ENCODE peak calls at places on chromosomes 12 and 14, in nine cellular contexts. P is choroid plexus epithelial cell, G is esophagus squamous epithelium, R is testis, H is lower leg skin, T is vagina, M is PC-3, X is foreskin fibroblast, F is A549. W is an unnamed sample.

GRCh38 chr14:23984891-23985607 is 3.7 kb upstream of the DHRS4L2 start:
- DNase-seq in M (peak), P (peak), H (no peak), G (no peak), T (no peak), R (no peak), F (peak), X (peak), W (no peak)

GRCh38 chr14:53748691-53749090 is 207.9 kb downstream of the BMP4 start:
- DNase-seq in P (no peak), G (no peak), X (no peak), R (no peak), H (no peak), M (no peak), F (no peak), T (no peak), W (no peak)

GRCh38 chr12:73421832-73422231 is 1115.8 kb upstream of the ATXN7L3B start:
- DNase-seq in P (peak), X (no peak), R (no peak), F (no peak), H (no peak), M (peak), T (no peak), G (no peak), W (peak)

GRCh38 chr12:121132601-121133481 is at the start of gene P2RX7:
- DNase-seq in X (peak), R (peak), H (peak), M (peak), G (no peak), P (peak), T (no peak), F (peak), W (peak)

GRCh38 chr14:96243785-96244184 is 12.2 kb upstream of the BDKRB1 start:
- DNase-seq in T (no peak), X (no peak), H (no peak), M (no peak), R (no peak), G (no peak), P (no peak), F (no peak), W (no peak)

GRCh38 chr14:101965796-101966718 is 1.7 kb downstream of the DYNC1H1 start:
- DNase-seq in T (no peak), G (no peak), F (peak), X (no peak), P (peak), H (peak), R (no peak), M (peak), W (no peak)

GRCh38 chr12:108884116-108885012 is 4.5 kb downstream of the DAO start:
- DNase-seq in M (peak), T (no peak), F (peak), R (peak), X (no peak), P (peak), G (no peak), H (no peak), W (no peak)

GRCh38 chr14:106690333-106690891 is 1164.0 kb downstream of the TMEM121 start:
- DNase-seq in M (no peak), X (no peak), P (no peak), T (no peak), H (no peak), F (no peak), R (no peak), G (no peak), W (no peak)

GRCh38 chr12:102824218-102824835 is 92.7 kb downstream of the PAH start:
- DNase-seq in H (peak), P (peak), F (peak), R (peak), G (no peak), M (peak), X (peak), T (no peak), W (no peak)

GRCh38 chr14:51219473-51220448 is 20.3 kb upstream of the TMX1 start:
- DNase-seq in H (no peak), T (no peak), M (peak), X (no peak), R (peak), G (no peak), P (peak), F (peak), W (no peak)

GRCh38 chr12:39368096-39368495 is 74.8 kb downstream of the KIF21A start:
- DNase-seq in R (no peak), M (peak), H (no peak), X (peak), F (peak), T (no peak), G (no peak), P (no peak), W (no peak)

GRCh38 chr12:26806556-26806955 is 26.4 kb downstream of the ITPR2 start:
- DNase-seq in X (no peak), P (no peak), F (no peak), R (no peak), M (no peak), T (no peak), H (no peak), G (no peak), W (no peak)

GRCh38 chr14:64696355-64696844 is 7.8 kb upstream of the PLEKHG3 start:
- DNase-seq in P (no peak), T (no peak), G (no peak), R (no peak), M (no peak), X (no peak), H (peak), F (no peak), W (peak)

GRCh38 chr14:68405959-68406358 is 386.9 kb downstream of the ZFP36L1 start:
- DNase-seq in P (peak), M (peak), T (no peak), R (no peak), G (no peak), F (no peak), X (peak), H (no peak), W (no peak)

GRCh38 chr14:105493921-105494605 is 3.0 kb downstream of the TEDC1 start:
- DNase-seq in G (no peak), P (no peak), H (peak), M (no peak), F (peak), X (no peak), T (no peak), R (no peak), W (no peak)

GRCh38 chr14:51398898-51399297 is 158.9 kb downstream of the TMX1 start:
- DNase-seq in T (no peak), F (peak), P (peak), X (peak), G (no peak), M (peak), H (no peak), R (no peak), W (peak)

GRCh38 chr12:110109037-110109836 is 14.9 kb upstream of the IFT81 start:
- DNase-seq in G (no peak), R (peak), M (peak), P (peak), F (peak), T (no peak), H (peak), X (peak), W (peak)

GRCh38 chr14:77099425-77100167 is 1.5 kb downstream of the CIPC start:
- DNase-seq in X (peak), P (peak), F (no peak), T (no peak), R (peak), M (peak), G (no peak), H (no peak), W (no peak)

GRCh38 chr14:81506512-81506911 is 27.1 kb downstream of the SEL1L start:
- DNase-seq in X (no peak), G (no peak), F (no peak), T (no peak), M (no peak), R (no peak), H (no peak), P (no peak), W (no peak)

GRCh38 chr14:81511110-81511900 is 22.3 kb downstream of the SEL1L start:
- DNase-seq in F (no peak), T (no peak), X (no peak), P (no peak), G (no peak), R (no peak), H (no peak), M (no peak), W (no peak)

GRCh38 chr14:81504864-81505263 is 28.8 kb downstream of the SEL1L start:
- DNase-seq in H (no peak), F (no peak), P (no peak), G (no peak), T (no peak), M (no peak), X (no peak), R (no peak), W (no peak)

GRCh38 chr14:81509321-81509720 is 24.3 kb downstream of the SEL1L start:
- DNase-seq in F (no peak), M (no peak), X (no peak), H (no peak), P (no peak), R (no peak), T (no peak), G (no peak), W (no peak)

GRCh38 chr14:81509838-81510452 is 23.7 kb downstream of the SEL1L start:
- DNase-seq in T (no peak), M (no peak), R (no peak), F (no peak), G (no peak), P (peak), H (no peak), X (no peak), W (no peak)
- TF ChIP-seq CTCF in T (no peak), M (no peak), R (no peak), F (no peak), G (no peak), P (no peak), H (no peak), X (no peak), W (no peak)

GRCh38 chr14:74476107-74476506 is 17.0 kb downstream of the NPC2 start:
- DNase-seq in X (no peak), P (no peak), F (no peak), R (peak), T (no peak), G (no peak), H (no peak), M (no peak), W (no peak)

GRCh38 chr14:74476607-74477006 is 16.5 kb downstream of the NPC2 start:
- DNase-seq in R (no peak), P (no peak), G (no peak), X (no peak), M (no peak), H (no peak), F (no peak), T (no peak), W (no peak)

GRCh38 chr14:74472590-74472989 is 20.5 kb downstream of the NPC2 start:
- DNase-seq in P (no peak), R (no peak), M (no peak), H (no peak), X (no peak), T (no peak), F (no peak), G (no peak), W (no peak)

GRCh38 chr14:74474376-74474775 is 18.7 kb downstream of the NPC2 start:
- DNase-seq in H (no peak), G (no peak), F (no peak), R (no peak), M (no peak), T (no peak), P (no peak), X (no peak), W (no peak)

GRCh38 chr14:74475678-74476077 is 17.4 kb downstream of the NPC2 start:
- DNase-seq in H (no peak), X (peak), F (no peak), G (no peak), T (no peak), M (peak), P (peak), R (no peak), W (peak)
- TF ChIP-seq CTCF in H (no peak), X (no peak), F (no peak), G (no peak), T (no peak), M (no peak), P (no peak), R (no peak), W (no peak)

GRCh38 chr12:4743046-4743445 is 22.8 kb downstream of the GALNT8 start:
- DNase-seq in G (no peak), H (no peak), T (no peak), X (no peak), R (no peak), P (no peak), M (no peak), F (no peak), W (no peak)
- TF ChIP-seq CTCF in G (no peak), H (no peak), T (no peak), X (no peak), R (no peak), P (no peak), M (no peak), F (no peak), W (no peak)

GRCh38 chr12:19179986-19180385 is 50.5 kb downstream of the PLEKHA5 start:
- DNase-seq in P (no peak), T (no peak), X (no peak), M (no peak), G (no peak), F (no peak), R (no peak), H (no peak), W (no peak)

GRCh38 chr12:19183121-19183838 is 53.7 kb downstream of the PLEKHA5 start:
- DNase-seq in P (peak), M (no peak), X (no peak), R (peak), F (peak), G (no peak), H (no peak), T (no peak), W (no peak)

GRCh38 chr12:19177754-19178153 is 48.2 kb downstream of the PLEKHA5 start:
- DNase-seq in G (no peak), T (no peak), H (no peak), M (no peak), X (peak), P (peak), F (no peak), R (no peak), W (no peak)

GRCh38 chr12:19185262-19185929 is 55.9 kb downstream of the PLEKHA5 start:
- DNase-seq in T (no peak), R (no peak), X (no peak), H (no peak), G (no peak), F (no peak), P (no peak), M (no peak), W (no peak)

DNA sequence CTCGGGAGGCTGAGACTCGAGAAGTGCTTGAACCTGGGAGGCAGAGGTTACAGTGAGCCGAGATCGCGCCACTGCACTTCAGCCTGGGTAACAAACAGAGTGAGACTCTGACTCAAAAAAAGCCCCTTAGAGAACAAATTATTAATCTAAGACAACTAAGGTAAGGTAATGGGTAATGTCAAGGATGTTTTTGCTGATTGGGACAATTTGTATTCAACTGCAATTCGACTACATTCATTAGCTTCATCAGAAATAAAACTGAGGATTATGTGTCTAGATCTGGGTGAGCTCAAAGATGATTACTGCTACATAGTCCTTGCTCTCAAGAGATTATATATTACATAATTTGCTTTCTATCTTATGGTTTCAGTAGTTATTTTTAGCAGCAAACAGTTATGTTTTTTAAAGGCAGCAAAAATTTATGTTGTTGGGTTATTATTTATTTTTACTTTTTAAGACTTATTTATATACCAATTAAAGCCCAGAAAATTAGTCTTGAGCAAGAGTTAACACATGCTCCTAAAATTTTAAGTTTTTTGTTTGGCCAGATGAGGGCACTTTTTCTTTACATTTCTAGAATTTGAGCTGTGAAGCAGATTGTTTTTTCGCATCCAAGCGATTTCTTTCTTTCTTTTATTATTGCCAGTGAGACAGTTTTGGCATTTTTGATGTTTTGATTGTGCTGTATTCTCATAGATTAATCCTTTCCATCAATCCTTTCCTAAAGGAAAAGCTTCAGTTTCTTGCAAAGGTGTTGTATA is 52.3 kb downstream of the PLEKHA5 start:
- DNase-seq in G (no peak), F (no peak), T (no peak), H (no peak), X (no peak), R (no peak), M (peak), P (peak), W (no peak)
- TF ChIP-seq CTCF in G (no peak), F (peak), T (no peak), H (no peak), X (peak), R (no peak), M (peak), P (no peak), W (no peak)

GRCh38 chr12:45633733-45634132 is 95.8 kb upstream of the ARID2 start:
- DNase-seq in P (no peak), G (no peak), R (no peak), T (no peak), X (no peak), M (no peak), F (no peak), H (no peak), W (no peak)

GRCh38 chr12:45638386-45638785 is 91.1 kb upstream of the ARID2 start:
- DNase-seq in G (no peak), M (no peak), R (no peak), X (no peak), H (no peak), T (no peak), P (no peak), F (no peak), W (no peak)

GRCh38 chr12:45634273-45634917 is 95.1 kb upstream of the ARID2 start:
- DNase-seq in H (no peak), X (no peak), R (no peak), T (no peak), G (no peak), M (no peak), P (no peak), F (no peak), W (no peak)

GRCh38 chr12:45637706-45638105 is 91.8 kb upstream of the ARID2 start:
- DNase-seq in F (no peak), G (no peak), H (no peak), R (no peak), T (no peak), P (peak), M (peak), X (peak), W (no peak)
- TF ChIP-seq CTCF in F (no peak), G (no peak), H (no peak), R (no peak), T (no peak), P (no peak), M (no peak), X (no peak), W (no peak)

DNA sequence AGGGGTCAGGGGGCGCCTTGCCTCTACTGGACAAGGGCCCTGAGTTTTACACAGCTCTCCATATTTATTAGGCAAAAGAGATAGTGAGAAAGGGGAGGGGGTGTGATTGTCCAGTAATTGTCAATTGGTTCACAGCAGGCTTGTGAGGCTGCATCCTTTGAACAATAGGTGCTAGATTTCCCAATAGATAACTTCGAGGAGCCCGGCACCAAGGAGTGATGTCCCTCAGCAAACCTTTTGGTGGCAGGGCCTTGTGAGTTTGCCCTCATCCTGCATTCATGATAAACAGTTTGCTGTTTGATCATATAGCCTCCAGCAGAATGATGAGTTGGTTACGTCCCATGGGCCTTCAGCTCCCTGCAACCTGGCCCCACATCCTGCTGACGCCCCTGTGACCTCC is 2.7 kb upstream of the PRIMA1 start:
- DNase-seq in P (no peak), H (no peak), F (no peak), X (no peak), G (no peak), M (no peak), R (no peak), T (no peak), W (no peak)
- TF ChIP-seq CTCF in P (no peak), H (no peak), F (no peak), X (no peak), G (no peak), M (no peak), R (no peak), T (no peak), W (no peak)

GRCh38 chr12:119036878-119037493 is 55.6 kb downstream of the SRRM4 start:
- DNase-seq in F (peak), M (peak), X (no peak), R (peak), G (no peak), H (no peak), P (peak), T (no peak), W (no peak)
- TF ChIP-seq CTCF in F (peak), M (peak), X (peak), R (peak), G (no peak), H (no peak), P (peak), T (no peak), W (peak)